ENCODE peak calls at places on chromosomes 16 and 17, in four cellular contexts. One of them, this sample, is unnamed.

GRCh38 chr16:74778646-74779045 is 4.0 kb upstream of the FA2H start:
- DNase-seq in GM23338: no peak
- DNase-seq in hepatocyte: no peak
- DNase-seq in SK-N-SH: no peak
- DNase-seq in this sample: no peak

GRCh38 chr16:58022601-58023371 is 2.8 kb upstream of the MMP15 start:
- DNase-seq in GM23338: peak; percentile 29
- DNase-seq in SK-N-SH: peak; percentile 78
- DNase-seq in hepatocyte: peak; percentile 77
- DNase-seq in this sample: peak; percentile 49

GRCh38 chr16:49937886-49938285 is 82.0 kb upstream of the ZNF423 start:
- DNase-seq in SK-N-SH: no peak
- DNase-seq in GM23338: no peak
- DNase-seq in hepatocyte: no peak
- DNase-seq in this sample: no peak

GRCh38 chr17:55521193-55521592 is 9.9 kb upstream of the SMIM36 start:
- DNase-seq in GM23338: no peak
- DNase-seq in SK-N-SH: no peak
- DNase-seq in hepatocyte: no peak
- DNase-seq in this sample: no peak

GRCh38 chr16:52497067-52497816 is 49.7 kb downstream of the TOX3 start:
- DNase-seq in GM23338: no peak
- DNase-seq in SK-N-SH: peak; percentile 27
- DNase-seq in hepatocyte: peak; percentile 60
- DNase-seq in this sample: peak; percentile 10

GRCh38 chr16:56989988-56990387 is 631 bp downstream of the NLRC5 start:
- DNase-seq in SK-N-SH: no peak
- DNase-seq in GM23338: no peak
- DNase-seq in hepatocyte: no peak
- DNase-seq in this sample: no peak

GRCh38 chr17:38587956-38588771 is 17.6 kb downstream of the SRCIN1 start:
- DNase-seq in hepatocyte: no peak
- DNase-seq in SK-N-SH: no peak
- DNase-seq in GM23338: no peak
- DNase-seq in this sample: no peak

GRCh38 chr16:8622315-8622656 is 788 bp downstream of the METTL22 start:
- DNase-seq in hepatocyte: no peak
- DNase-seq in SK-N-SH: peak; percentile 55
- DNase-seq in GM23338: no peak
- DNase-seq in this sample: no peak

GRCh38 chr16:2196981-2197511 is 641 bp upstream of the CASKIN1 start:
- DNase-seq in SK-N-SH: no peak
- DNase-seq in GM23338: no peak
- DNase-seq in hepatocyte: no peak
- DNase-seq in this sample: no peak

GRCh38 chr17:41885733-41886132 is 20.5 kb upstream of the KLHL11 start:
- DNase-seq in hepatocyte: no peak
- DNase-seq in SK-N-SH: peak; percentile 50
- DNase-seq in GM23338: peak; percentile 13
- DNase-seq in this sample: no peak

GRCh38 chr16:11914759-11915643 is 755 bp downstream of the GSPT1 start:
- DNase-seq in hepatocyte: peak; percentile 72
- DNase-seq in GM23338: peak; percentile 63
- DNase-seq in SK-N-SH: peak; percentile 74
- DNase-seq in this sample: peak; percentile 23

GRCh38 chr17:78522031-78522809 is 55.0 kb downstream of the DNAH17 start:
- DNase-seq in GM23338: no peak
- DNase-seq in SK-N-SH: no peak
- DNase-seq in hepatocyte: no peak
- DNase-seq in this sample: no peak

GRCh38 chr16:8739151-8739550 is 58.3 kb downstream of the TMEM186 start:
- DNase-seq in GM23338: no peak
- DNase-seq in SK-N-SH: no peak
- DNase-seq in hepatocyte: no peak
- DNase-seq in this sample: no peak

GRCh38 chr16:101586-101985 is 23.6 kb downstream of the MPG start:
- DNase-seq in SK-N-SH: no peak
- DNase-seq in hepatocyte: no peak
- DNase-seq in GM23338: no peak
- DNase-seq in this sample: no peak

GRCh38 chr16:87792205-87792565 is 26.4 kb upstream of the KLHDC4 start:
- DNase-seq in SK-N-SH: no peak
- DNase-seq in hepatocyte: no peak
- DNase-seq in GM23338: no peak
- DNase-seq in this sample: no peak

GRCh38 chr17:17937450-17937849 is 34.8 kb downstream of the TOM1L2 start:
- DNase-seq in hepatocyte: no peak
- DNase-seq in SK-N-SH: no peak
- DNase-seq in GM23338: no peak
- DNase-seq in this sample: no peak

GRCh38 chr17:20989481-20989880 is 53.3 kb downstream of the USP22 start:
- DNase-seq in SK-N-SH: no peak
- DNase-seq in hepatocyte: no peak
- DNase-seq in GM23338: no peak
- DNase-seq in this sample: no peak

DNA sequence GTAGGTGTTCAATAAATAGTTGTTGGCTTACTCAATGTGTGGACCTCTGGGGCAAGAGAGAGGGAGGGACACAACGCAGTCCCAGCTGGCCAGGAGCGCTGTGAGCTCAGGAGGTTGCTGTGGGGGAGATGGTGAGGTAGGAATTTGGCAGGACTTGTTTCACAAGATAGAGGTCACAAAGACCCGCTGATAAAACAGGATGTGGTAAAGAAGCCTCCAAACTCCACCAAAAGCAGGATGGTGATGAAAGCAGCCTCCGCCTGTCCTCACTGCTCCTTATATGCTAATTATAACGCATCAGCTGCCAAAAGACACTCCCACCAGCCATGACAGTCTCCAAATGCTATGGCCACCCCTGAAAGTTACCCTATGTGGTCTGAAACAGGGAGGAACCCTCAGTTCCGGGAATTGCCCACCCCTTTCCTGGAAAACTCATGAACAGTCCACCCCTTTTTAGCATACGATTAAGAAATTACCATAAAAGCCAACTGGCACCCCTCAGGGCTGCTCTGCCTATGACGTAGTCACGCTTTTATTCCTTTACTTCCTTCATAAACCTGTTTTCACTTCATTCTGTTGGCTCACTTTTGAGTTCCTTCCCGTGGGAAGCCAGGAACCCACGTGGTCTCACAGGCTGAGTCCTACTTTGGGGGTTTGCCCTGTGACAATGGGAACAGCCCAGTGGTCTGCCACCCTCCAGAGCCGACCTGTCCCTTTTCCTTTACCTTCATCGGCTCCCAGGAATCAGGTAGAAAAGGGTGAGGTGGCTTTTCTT is 5.3 kb upstream of the EIF4A3 start:
- DNase-seq in hepatocyte: no peak
- DNase-seq in SK-N-SH: no peak
- DNase-seq in GM23338: no peak
- DNase-seq in this sample: no peak
- H3K9me2 ChIP-seq in hepatocyte: no peaks in the 10 kb centered on the region
- H3K9me2 ChIP-seq in SK-N-SH: no peaks in the 10 kb centered on the region
- H3K9me2 ChIP-seq in GM23338: no peaks in the 10 kb centered on the region
- H3K9me2 ChIP-seq in this sample: no peaks in the 10 kb centered on the region

DNA sequence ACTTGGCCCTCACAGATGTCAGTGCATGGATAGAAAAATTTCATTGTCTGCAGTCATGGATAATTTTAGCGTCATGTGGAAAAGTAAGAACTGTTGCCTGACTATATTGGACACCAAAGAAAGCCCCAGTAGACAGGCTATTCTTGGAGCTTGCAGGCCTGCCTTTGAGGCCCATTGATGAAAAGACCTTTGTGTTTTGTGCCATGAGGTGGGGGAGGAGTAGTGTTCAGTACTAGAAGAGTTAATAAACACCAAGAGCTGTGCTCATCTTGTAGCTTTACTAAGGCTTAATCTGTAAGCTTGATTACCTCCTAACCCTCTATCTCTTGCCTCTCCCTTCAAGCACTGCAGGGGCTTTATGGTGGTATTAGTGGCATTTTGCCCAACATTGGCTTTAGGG is 220.3 kb upstream of the TBX2 start:
- DNase-seq in GM23338: no peak
- DNase-seq in SK-N-SH: no peak
- DNase-seq in hepatocyte: no peak
- DNase-seq in this sample: no peak
- H2AFZ ChIP-seq in GM23338: no peak overlapping the region
- H2AFZ ChIP-seq in SK-N-SH: no peak overlapping the region
- H2AFZ ChIP-seq in hepatocyte: no peak overlapping the region
- H2AFZ ChIP-seq in this sample: no peak overlapping the region

GRCh38 chr17:60103957-60104356 is 25.2 kb upstream of the HEATR6 start:
- DNase-seq in hepatocyte: no peak
- DNase-seq in SK-N-SH: no peak
- DNase-seq in GM23338: no peak
- DNase-seq in this sample: no peak
- H3K9me2 ChIP-seq in hepatocyte: no peaks in the 10 kb centered on the region
- H3K9me2 ChIP-seq in SK-N-SH: no peaks in the 10 kb centered on the region
- H3K9me2 ChIP-seq in GM23338: no peaks in the 10 kb centered on the region
- H3K9me2 ChIP-seq in this sample: no peaks in the 10 kb centered on the region

GRCh38 chr16:84687715-84688114 is 12.1 kb upstream of the USP10 start:
- DNase-seq in GM23338: no peak
- DNase-seq in hepatocyte: no peak
- DNase-seq in SK-N-SH: no peak
- DNase-seq in this sample: peak; percentile 18

GRCh38 chr16:84685210-84685609 is 14.6 kb upstream of the USP10 start:
- DNase-seq in hepatocyte: no peak
- DNase-seq in GM23338: no peak
- DNase-seq in SK-N-SH: no peak
- DNase-seq in this sample: no peak

GRCh38 chr16:84689126-84689525 is 10.7 kb upstream of the USP10 start:
- DNase-seq in hepatocyte: peak; percentile 73
- DNase-seq in SK-N-SH: no peak
- DNase-seq in GM23338: no peak
- DNase-seq in this sample: peak; percentile 35

GRCh38 chr16:84684592-84684965 is 15.2 kb upstream of the USP10 start:
- DNase-seq in hepatocyte: no peak
- DNase-seq in GM23338: no peak
- DNase-seq in SK-N-SH: no peak
- DNase-seq in this sample: no peak

DNA sequence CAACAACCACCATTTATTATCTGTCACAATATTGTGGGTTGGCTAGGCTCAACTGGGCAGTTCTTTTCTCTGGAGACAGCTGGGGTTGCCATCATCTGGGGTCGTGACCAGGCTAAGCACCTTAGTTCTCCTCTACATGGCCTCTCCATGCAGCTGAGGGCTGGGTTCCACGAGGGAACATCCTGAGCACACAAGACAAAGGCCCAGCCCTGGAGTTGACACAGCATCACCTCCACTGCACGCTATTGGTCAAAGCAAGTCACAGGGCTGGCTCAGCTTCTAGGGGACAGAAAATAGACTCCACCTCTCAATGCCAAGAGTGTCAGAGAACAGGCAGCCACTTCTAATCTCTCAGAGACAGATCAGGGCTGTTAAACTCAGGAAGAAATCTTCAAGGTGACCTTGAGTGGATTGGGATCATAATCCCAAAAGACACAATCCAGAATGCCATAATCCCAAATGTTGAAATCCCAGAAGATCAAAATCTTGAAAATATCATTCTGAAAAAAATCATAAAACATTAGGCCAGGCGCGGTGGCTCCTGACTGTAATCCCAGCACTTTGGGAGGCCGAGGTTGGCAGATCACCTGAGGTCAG is 13.0 kb upstream of the USP10 start:
- DNase-seq in SK-N-SH: no peak
- DNase-seq in hepatocyte: no peak
- DNase-seq in GM23338: no peak
- DNase-seq in this sample: no peak
- H2AFZ ChIP-seq in SK-N-SH: no peak overlapping the region
- H2AFZ ChIP-seq in hepatocyte: no peak overlapping the region
- H2AFZ ChIP-seq in GM23338: no peak overlapping the region
- H2AFZ ChIP-seq in this sample: no peak overlapping the region

GRCh38 chr16:66886346-66886745 is 6.0 kb downstream of the PDP2 start:
- DNase-seq in hepatocyte: no peak
- DNase-seq in SK-N-SH: no peak
- DNase-seq in GM23338: no peak
- DNase-seq in this sample: no peak
- H3K9me2 ChIP-seq in hepatocyte: no peaks in the 10 kb centered on the region
- H3K9me2 ChIP-seq in SK-N-SH: no peaks in the 10 kb centered on the region
- H3K9me2 ChIP-seq in GM23338: no peaks in the 10 kb centered on the region
- H3K9me2 ChIP-seq in this sample: no peaks in the 10 kb centered on the region

DNA sequence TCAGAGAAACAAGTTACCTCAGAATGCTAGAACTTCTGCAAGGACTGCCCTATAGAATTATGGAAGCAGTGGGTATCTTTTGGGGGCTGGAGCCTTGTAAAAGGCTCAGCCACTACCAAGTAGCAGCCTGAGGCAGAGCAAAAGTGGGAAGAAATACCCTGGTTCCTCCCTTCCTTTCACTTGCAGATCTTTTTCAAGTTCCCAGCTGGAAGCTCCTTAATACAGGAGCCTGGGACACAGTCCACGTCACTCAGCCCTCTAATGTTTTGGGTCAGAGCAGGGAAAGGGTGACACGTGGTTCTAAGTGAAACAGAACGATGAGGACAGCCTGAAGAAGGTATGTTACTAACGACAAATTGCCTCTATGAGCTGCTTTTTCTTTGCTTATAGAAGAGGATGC is 93.1 kb downstream of the CNTNAP4 start:
- DNase-seq in hepatocyte: no peak
- DNase-seq in GM23338: peak; percentile 22
- DNase-seq in SK-N-SH: no peak
- DNase-seq in this sample: no peak
- H2AFZ ChIP-seq in hepatocyte: no peak overlapping the region
- H2AFZ ChIP-seq in GM23338: no peak overlapping the region
- H2AFZ ChIP-seq in SK-N-SH: no peak overlapping the region
- H2AFZ ChIP-seq in this sample: no peak overlapping the region

GRCh38 chr17:69713815-69714214 is 299.3 kb downstream of the MAP2K6 start:
- DNase-seq in SK-N-SH: no peak
- DNase-seq in hepatocyte: no peak
- DNase-seq in GM23338: no peak
- DNase-seq in this sample: no peak

GRCh38 chr17:69710926-69711325 is 296.4 kb downstream of the MAP2K6 start:
- DNase-seq in SK-N-SH: no peak
- DNase-seq in GM23338: no peak
- DNase-seq in hepatocyte: peak; percentile 9
- DNase-seq in this sample: peak; percentile 60

GRCh38 chr17:69711504-69711903 is 297.0 kb downstream of the MAP2K6 start:
- DNase-seq in SK-N-SH: peak; percentile 14
- DNase-seq in hepatocyte: no peak
- DNase-seq in GM23338: no peak
- DNase-seq in this sample: no peak

GRCh38 chr17:69712801-69713311 is 298.4 kb downstream of the MAP2K6 start:
- DNase-seq in GM23338: no peak
- DNase-seq in SK-N-SH: no peak
- DNase-seq in hepatocyte: no peak
- DNase-seq in this sample: no peak

GRCh38 chr17:69709441-69709840 is 294.9 kb downstream of the MAP2K6 start:
- DNase-seq in hepatocyte: no peak
- DNase-seq in GM23338: no peak
- DNase-seq in SK-N-SH: no peak
- DNase-seq in this sample: no peak
- H3K9me2 ChIP-seq in hepatocyte: no peaks in the 10 kb centered on the region
- H3K9me2 ChIP-seq in GM23338: no peaks in the 10 kb centered on the region
- H3K9me2 ChIP-seq in SK-N-SH: no peaks in the 10 kb centered on the region
- H3K9me2 ChIP-seq in this sample: no peaks in the 10 kb centered on the region

DNA sequence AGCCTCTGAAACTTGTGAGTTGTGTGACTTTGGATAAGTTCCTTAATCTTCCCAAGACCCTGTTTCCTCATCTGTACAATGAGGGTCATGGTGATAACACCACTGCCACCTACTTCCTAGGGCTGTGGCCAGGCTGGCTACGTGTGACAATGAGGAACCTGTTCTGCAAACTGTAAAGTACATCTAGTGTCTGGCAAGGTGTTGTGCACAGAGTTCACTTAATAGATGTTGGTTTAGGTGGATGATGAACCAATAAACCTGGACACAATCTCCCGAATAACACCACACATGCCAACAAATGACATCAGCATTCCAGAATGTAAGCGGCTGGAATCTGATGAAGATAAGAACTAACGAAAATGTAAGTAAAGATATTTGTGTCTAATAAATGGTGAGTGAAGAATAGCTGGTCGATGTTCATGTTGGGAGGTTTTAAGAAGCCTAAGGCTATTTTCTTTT is 82.3 kb downstream of the MARCHF10 start:
- DNase-seq in hepatocyte: no peak
- DNase-seq in SK-N-SH: no peak
- DNase-seq in GM23338: no peak
- DNase-seq in this sample: peak; percentile 87
- H2AFZ ChIP-seq in hepatocyte: no peak overlapping the region
- H2AFZ ChIP-seq in SK-N-SH: peak overlapping the region; percentile 60
- H2AFZ ChIP-seq in GM23338: no peak overlapping the region
- H2AFZ ChIP-seq in this sample: peak overlapping the region; percentile 1